ENCODE peak calls at places on chromosomes 2 and 18, in ten cellular contexts. H is keratinocyte, X is breast epithelium, O is heart left ventricle, K is lung, E is GM23338, V is psoas muscle, P is A549, S is upper lobe of right lung, M is AG04450. T is an unnamed sample.
A peak's percentile ranks its signal among the peaks of the same experiment; 100 is the strongest.

GRCh38 chr2:68911714-68912510 is 40.7 kb upstream of the BMP10 start:
- DNase-seq in H (no peak), K (no peak), S (no peak), O (no peak), X (no peak), P (no peak), V (no peak), M (no peak), E (no peak), T (no peak)

GRCh38 chr2:187499941-187500532 is 52.0 kb upstream of the CALCRL start:
- DNase-seq in E (peak; percentile 78), V (peak; percentile 48), P (peak; percentile 19), M (peak; percentile 29), S (no peak), H (no peak), O (no peak), X (no peak), K (peak; percentile 52), T (peak; percentile 55)

GRCh38 chr18:68714356-68714706 is 577 bp downstream of the TMX3 start:
- DNase-seq in X (no peak), M (no peak), P (peak; percentile 6), K (no peak), S (no peak), E (peak; percentile 18), H (no peak), O (no peak), V (no peak), T (peak; percentile 9)

GRCh38 chr2:136068828-136069227 is 49.1 kb downstream of the CXCR4 start:
- DNase-seq in V (no peak), P (no peak), K (no peak), O (no peak), E (no peak), X (no peak), M (no peak), H (no peak), S (no peak), T (no peak)

GRCh38 chr2:145023331-145023934 is 503.5 kb upstream of the ZEB2 start:
- DNase-seq in P (no peak), H (no peak), M (no peak), S (no peak), E (no peak), O (no peak), K (no peak), X (no peak), V (no peak), T (no peak)

GRCh38 chr18:41745166-41746049 is 209.6 kb upstream of the PIK3C3 start:
- DNase-seq in M (no peak), O (peak; percentile 60), S (no peak), H (no peak), V (no peak), E (peak; percentile 82), K (no peak), P (peak; percentile 4), X (peak; percentile 32), T (peak; percentile 66)

GRCh38 chr18:52254367-52254766 is 85.6 kb upstream of the DCC start:
- DNase-seq in M (no peak), E (no peak), S (no peak), X (no peak), V (no peak), O (no peak), K (no peak), H (peak; percentile 73), P (no peak), T (no peak)

GRCh38 chr2:28628987-28629386 is 122.6 kb upstream of the PPP1CB start:
- DNase-seq in H (no peak), V (peak; percentile 88), P (no peak), K (no peak), O (no peak), E (no peak), X (no peak), M (no peak), S (peak; percentile 37), T (no peak)

GRCh38 chr18:46663539-46663938 is 6.5 kb upstream of the LOXHD1 start:
- DNase-seq in P (no peak), E (no peak), O (no peak), S (no peak), H (no peak), V (no peak), M (no peak), K (no peak), X (no peak), T (no peak)

GRCh38 chr2:202750778-202751427 is 116.1 kb downstream of the FAM117B start:
- DNase-seq in S (no peak), X (no peak), H (no peak), K (no peak), E (no peak), V (no peak), M (no peak), P (no peak), O (no peak), T (no peak)

GRCh38 chr2:152743004-152743403 is 24.6 kb downstream of the ARL6IP6 start:
- DNase-seq in O (no peak), V (no peak), P (peak; percentile 19), X (no peak), E (peak; percentile 43), M (no peak), K (no peak), S (no peak), H (no peak), T (no peak)

GRCh38 chr18:1468550-1468949 is 563.9 kb downstream of the ADCYAP1 start:
- DNase-seq in E (no peak), V (no peak), P (no peak), X (no peak), S (no peak), K (no peak), O (no peak), M (no peak), H (no peak), T (no peak)

GRCh38 chr2:237883951-237884392 is 24.5 kb downstream of the RAMP1 start:
- DNase-seq in V (no peak), O (no peak), M (no peak), S (no peak), E (no peak), K (no peak), H (no peak), P (no peak), X (no peak), T (no peak)

GRCh38 chr2:120961396-120961795 is 225.7 kb downstream of the GLI2 start:
- DNase-seq in M (no peak), K (no peak), P (no peak), E (no peak), H (no peak), V (no peak), X (no peak), O (no peak), S (no peak), T (no peak)

GRCh38 chr2:165762723-165763122 is 31.3 kb downstream of the GALNT3 start:
- DNase-seq in M (no peak), E (no peak), X (no peak), P (no peak), K (no peak), S (no peak), H (no peak), V (no peak), O (no peak), T (no peak)

DNA sequence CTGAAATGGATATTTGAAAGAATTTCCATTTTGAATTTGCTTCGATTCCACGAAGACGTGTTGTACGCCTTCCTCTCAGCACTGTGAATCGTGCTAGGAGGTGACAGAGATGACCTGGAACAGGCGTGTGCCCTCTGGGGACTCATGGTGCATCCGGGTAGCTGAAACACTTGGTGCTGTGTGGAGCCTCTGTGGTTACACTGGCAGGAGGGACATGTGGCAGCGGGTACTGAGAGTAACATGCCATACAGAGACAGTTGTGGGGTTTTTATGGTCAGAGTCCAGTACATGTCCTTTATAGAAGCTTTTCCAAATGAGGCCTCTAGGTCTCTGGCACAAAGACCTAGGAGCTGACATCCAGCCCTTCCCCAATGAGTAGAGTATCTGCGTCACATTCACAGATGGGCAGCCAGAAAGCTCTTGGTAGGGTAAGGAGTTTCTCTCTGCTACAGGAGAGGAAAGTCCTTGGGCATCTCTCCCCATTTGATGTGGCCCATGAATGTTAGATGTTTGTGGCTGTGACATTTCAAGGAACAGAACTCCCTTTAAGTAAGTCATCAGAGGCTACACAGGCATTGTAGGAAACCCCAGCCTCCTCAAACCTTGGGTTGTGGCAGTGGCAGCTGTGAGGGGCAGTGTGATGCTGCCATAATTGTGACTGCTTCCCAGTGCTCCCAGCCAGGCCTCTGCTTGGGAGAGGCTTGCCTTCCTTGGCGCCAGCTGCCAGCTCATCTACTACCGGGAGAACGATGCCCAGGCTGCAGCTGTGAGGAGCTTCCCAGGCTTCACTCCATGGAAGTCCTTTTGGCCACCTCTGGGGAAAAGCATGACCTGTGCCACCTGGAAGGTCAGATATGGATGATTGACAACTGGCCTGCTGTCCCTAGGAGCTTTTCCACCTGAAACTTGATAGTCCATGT is 80.6 kb downstream of the ACOXL start:
- DNase-seq in E (no peak), V (no peak), P (no peak), K (no peak), O (no peak), S (no peak), H (no peak), X (no peak), M (no peak), T (no peak)
- TF ChIP-seq CTCF in E (no peak), V (no peak), P (no peak), K (no peak), O (no peak), S (no peak), H (no peak), X (no peak), M (no peak), T (no peak)

GRCh38 chr2:33212151-33212550 is 264.3 kb upstream of the RASGRP3 start:
- DNase-seq in O (no peak), V (no peak), K (no peak), S (no peak), E (no peak), X (no peak), M (peak; percentile 91), P (peak; percentile 46), H (no peak), T (no peak)
- H3K27ac ChIP-seq in O (peak overlapping the region; percentile 50), V (no peak overlapping the region), K (no peak overlapping the region), S (no peak overlapping the region), E (no peak overlapping the region), X (no peak overlapping the region), M (peak overlapping the region; percentile 75), P (peak overlapping the region; percentile 73), H (peak overlapping the region; percentile 2), T (no peak overlapping the region)

GRCh38 chr2:161423351-161424178 is 7.5 kb downstream of the TBR1 start:
- DNase-seq in S (no peak), E (peak; percentile 69), X (no peak), M (no peak), V (peak; percentile 61), O (peak; percentile 61), P (no peak), K (no peak), H (no peak), T (no peak)
- H3K4me3 ChIP-seq in S (peak overlapping the region; percentile 14), E (peak overlapping the region; percentile 58), X (peak overlapping the region; percentile 26), M (peak overlapping the region; percentile 17), V (peak overlapping the region; percentile 49), O (peak overlapping the region; percentile 26), P (no peak overlapping the region), K (no peak overlapping the region), H (no peak overlapping the region), T (no peak overlapping the region)

GRCh38 chr2:46937457-46937856 is 21.9 kb upstream of the MCFD2 start:
- DNase-seq in M (no peak), H (no peak), S (no peak), X (no peak), V (no peak), E (peak; percentile 22), K (no peak), P (peak; percentile 65), O (no peak), T (no peak)
- TF ChIP-seq CTCF in M (peak; percentile 45), H (peak; percentile 33), S (peak; percentile 43), X (peak; percentile 13), V (peak; percentile 18), E (no peak), K (no peak), P (peak; percentile 43), O (no peak), T (no peak)

T was measured in WERI-Rb-1.